ENCODE peak calls at places on chromosomes 5 and 9, in nine cellular contexts. One of them, this sample, is unnamed.

GRCh38 chr5:180668835-180669596 is 19.6 kb upstream of the FLT4 start:
- DNase-seq in AG08396: no peak
- DNase-seq in substantia nigra: no peak
- DNase-seq in mesothelial cell of epicardium: peak
- DNase-seq in stimulated activated CD8-positive, alpha-beta memory T cell treated with anti-CD3 and anti-CD28 coated beads, Interleukin-7, amount 100 ng/mL, for 24 hours: no peak
- DNase-seq in fibroblast of the conjunctiva: no peak
- DNase-seq in dorsolateral prefrontal cortex: no peak
- DNase-seq in mammary epithelial cell: no peak
- DNase-seq in Peyer's patch: no peak
- DNase-seq in this sample: no peak

GRCh38 chr5:116273458-116274242 is 188.8 kb downstream of the COMMD10 start:
- DNase-seq in AG08396: peak
- DNase-seq in substantia nigra: no peak
- DNase-seq in mesothelial cell of epicardium: no peak
- DNase-seq in stimulated activated CD8-positive, alpha-beta memory T cell treated with anti-CD3 and anti-CD28 coated beads, Interleukin-7, amount 100 ng/mL, for 24 hours: no peak
- DNase-seq in fibroblast of the conjunctiva: no peak
- DNase-seq in dorsolateral prefrontal cortex: no peak
- DNase-seq in mammary epithelial cell: no peak
- DNase-seq in Peyer's patch: no peak
- DNase-seq in this sample: no peak

GRCh38 chr5:79416499-79416898 is 97.4 kb downstream of the HOMER1 start:
- DNase-seq in AG08396: peak
- DNase-seq in substantia nigra: no peak
- DNase-seq in mesothelial cell of epicardium: no peak
- DNase-seq in stimulated activated CD8-positive, alpha-beta memory T cell treated with anti-CD3 and anti-CD28 coated beads, Interleukin-7, amount 100 ng/mL, for 24 hours: no peak
- DNase-seq in fibroblast of the conjunctiva: peak
- DNase-seq in dorsolateral prefrontal cortex: no peak
- DNase-seq in mammary epithelial cell: no peak
- DNase-seq in Peyer's patch: no peak
- DNase-seq in this sample: no peak

GRCh38 chr5:16082053-16082452 is 97.5 kb downstream of the MARCHF11 start:
- DNase-seq in AG08396: no peak
- DNase-seq in substantia nigra: no peak
- DNase-seq in mesothelial cell of epicardium: no peak
- DNase-seq in stimulated activated CD8-positive, alpha-beta memory T cell treated with anti-CD3 and anti-CD28 coated beads, Interleukin-7, amount 100 ng/mL, for 24 hours: no peak
- DNase-seq in fibroblast of the conjunctiva: no peak
- DNase-seq in dorsolateral prefrontal cortex: no peak
- DNase-seq in mammary epithelial cell: no peak
- DNase-seq in Peyer's patch: no peak
- DNase-seq in this sample: no peak

GRCh38 chr5:11683666-11684065 is 220.6 kb downstream of the CTNND2 start:
- DNase-seq in AG08396: no peak
- DNase-seq in substantia nigra: no peak
- DNase-seq in mesothelial cell of epicardium: no peak
- DNase-seq in stimulated activated CD8-positive, alpha-beta memory T cell treated with anti-CD3 and anti-CD28 coated beads, Interleukin-7, amount 100 ng/mL, for 24 hours: no peak
- DNase-seq in fibroblast of the conjunctiva: no peak
- DNase-seq in dorsolateral prefrontal cortex: peak
- DNase-seq in mammary epithelial cell: no peak
- DNase-seq in Peyer's patch: no peak
- DNase-seq in this sample: no peak

GRCh38 chr9:133356391-133357091 is at the start of the genes SURF1 and SURF2:
- DNase-seq in AG08396: peak
- DNase-seq in substantia nigra: peak
- DNase-seq in mesothelial cell of epicardium: peak
- DNase-seq in stimulated activated CD8-positive, alpha-beta memory T cell treated with anti-CD3 and anti-CD28 coated beads, Interleukin-7, amount 100 ng/mL, for 24 hours: peak
- DNase-seq in fibroblast of the conjunctiva: no peak
- DNase-seq in dorsolateral prefrontal cortex: peak
- DNase-seq in mammary epithelial cell: peak
- DNase-seq in Peyer's patch: peak
- DNase-seq in this sample: peak

GRCh38 chr5:113115956-113116355 is 139.4 kb downstream of the DCP2 start:
- DNase-seq in AG08396: no peak
- DNase-seq in substantia nigra: no peak
- DNase-seq in mesothelial cell of epicardium: no peak
- DNase-seq in stimulated activated CD8-positive, alpha-beta memory T cell treated with anti-CD3 and anti-CD28 coated beads, Interleukin-7, amount 100 ng/mL, for 24 hours: no peak
- DNase-seq in fibroblast of the conjunctiva: no peak
- DNase-seq in dorsolateral prefrontal cortex: no peak
- DNase-seq in mammary epithelial cell: no peak
- DNase-seq in Peyer's patch: no peak
- DNase-seq in this sample: no peak

GRCh38 chr9:130473009-130473408 is 28.2 kb downstream of the ASS1 start:
- DNase-seq in AG08396: no peak
- DNase-seq in substantia nigra: no peak
- DNase-seq in mesothelial cell of epicardium: no peak
- DNase-seq in stimulated activated CD8-positive, alpha-beta memory T cell treated with anti-CD3 and anti-CD28 coated beads, Interleukin-7, amount 100 ng/mL, for 24 hours: no peak
- DNase-seq in fibroblast of the conjunctiva: no peak
- DNase-seq in dorsolateral prefrontal cortex: no peak
- DNase-seq in mammary epithelial cell: no peak
- DNase-seq in Peyer's patch: no peak
- DNase-seq in this sample: no peak

GRCh38 chr5:113204525-113205161 is 228.0 kb downstream of the DCP2 start:
- DNase-seq in AG08396: peak
- DNase-seq in substantia nigra: peak
- DNase-seq in mesothelial cell of epicardium: no peak
- DNase-seq in stimulated activated CD8-positive, alpha-beta memory T cell treated with anti-CD3 and anti-CD28 coated beads, Interleukin-7, amount 100 ng/mL, for 24 hours: no peak
- DNase-seq in fibroblast of the conjunctiva: peak
- DNase-seq in dorsolateral prefrontal cortex: peak
- DNase-seq in mammary epithelial cell: peak
- DNase-seq in Peyer's patch: no peak
- DNase-seq in this sample: peak

GRCh38 chr9:134375430-134376385 is 49.5 kb downstream of the RXRA start:
- DNase-seq in AG08396: peak
- DNase-seq in substantia nigra: no peak
- DNase-seq in mesothelial cell of epicardium: no peak
- DNase-seq in stimulated activated CD8-positive, alpha-beta memory T cell treated with anti-CD3 and anti-CD28 coated beads, Interleukin-7, amount 100 ng/mL, for 24 hours: no peak
- DNase-seq in fibroblast of the conjunctiva: no peak
- DNase-seq in dorsolateral prefrontal cortex: no peak
- DNase-seq in mammary epithelial cell: no peak
- DNase-seq in Peyer's patch: no peak
- DNase-seq in this sample: peak

This sample was measured in left lobe of liver.